ENCODE peak calls at places on chromosomes 13 and 19, in six cellular contexts. Z is uterus, I is pancreas, H is psoas muscle, M is thoracic aorta, O is left ventricle myocardium inferior. G is an unnamed sample.

GRCh38 chr19:50046649-50047503 is 21.1 kb downstream of the ZNF473 start:
- DNase-seq in I (peak; percentile 66), H (peak; percentile 65), Z (no peak), O (peak; percentile 42), M (peak; percentile 43), G (peak; percentile 63)

GRCh38 chr19:52963229-52963760 is 614 bp upstream of the ZNF816 start:
- DNase-seq in M (no peak), I (peak; percentile 61), Z (peak; percentile 20), O (peak; percentile 20), H (no peak), G (no peak)

GRCh38 chr13:64446372-64446771 is 2783.8 kb downstream of the PCDH9 start:
- DNase-seq in H (no peak), O (no peak), Z (no peak), I (no peak), M (no peak), G (no peak)

GRCh38 chr13:93450761-93451160 is 224.2 kb downstream of the GPC6 start:
- DNase-seq in H (no peak), Z (no peak), O (no peak), M (no peak), I (no peak), G (no peak)

GRCh38 chr13:99144306-99144705 is 56.3 kb upstream of the UBAC2 start:
- DNase-seq in Z (no peak), I (no peak), M (no peak), O (no peak), H (no peak), G (no peak)

GRCh38 chr13:20847298-20847697 is 55.2 kb downstream of the XPO4 start:
- DNase-seq in H (no peak), Z (no peak), M (no peak), O (no peak), I (no peak), G (no peak)

GRCh38 chr19:49362926-49363264 is 679 bp upstream of the TEAD2 start:
- DNase-seq in M (no peak), O (peak; percentile 59), I (no peak), H (peak; percentile 68), Z (peak; percentile 65), G (no peak)

GRCh38 chr13:36261011-36261410 is 36.6 kb downstream of the CCDC169 start:
- DNase-seq in Z (no peak), H (no peak), O (no peak), M (no peak), I (no peak), G (no peak)

GRCh38 chr19:19115954-19116353 is 22.3 kb downstream of the TMEM161A start:
- DNase-seq in Z (no peak), M (no peak), I (peak; percentile 71), O (no peak), H (peak; percentile 78), G (peak; percentile 19)

GRCh38 chr13:34340534-34340933 is 522.6 kb downstream of the RFC3 start:
- DNase-seq in H (no peak), Z (no peak), O (no peak), I (no peak), M (no peak), G (no peak)

DNA sequence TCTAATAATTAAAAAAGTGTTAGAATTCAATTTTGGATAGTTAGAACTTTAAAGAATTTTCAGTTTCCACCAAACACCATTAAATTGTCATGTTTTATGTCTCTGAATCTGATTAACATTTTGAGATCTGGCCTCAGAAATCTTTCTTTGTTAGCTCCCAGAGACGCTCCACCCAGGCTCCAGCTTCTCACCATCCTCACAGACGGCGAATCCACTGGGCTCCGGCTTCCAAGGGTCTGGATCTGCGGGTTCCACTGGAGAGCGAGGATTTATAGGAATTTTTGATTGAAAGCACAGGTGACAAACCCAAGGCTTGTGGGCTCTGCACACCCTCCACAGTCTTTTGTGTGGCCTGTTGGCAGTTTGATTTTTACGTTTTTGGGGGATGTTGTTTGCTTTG is 160.6 kb downstream of the URI1 start:
- DNase-seq in O (no peak), H (no peak), M (no peak), Z (no peak), I (no peak), G (no peak)
- H3K4me3 ChIP-seq in O (no peak overlapping the region), H (no peak overlapping the region), M (no peak overlapping the region), Z (no peak overlapping the region), I (no peak overlapping the region), G (no peak overlapping the region)

DNA sequence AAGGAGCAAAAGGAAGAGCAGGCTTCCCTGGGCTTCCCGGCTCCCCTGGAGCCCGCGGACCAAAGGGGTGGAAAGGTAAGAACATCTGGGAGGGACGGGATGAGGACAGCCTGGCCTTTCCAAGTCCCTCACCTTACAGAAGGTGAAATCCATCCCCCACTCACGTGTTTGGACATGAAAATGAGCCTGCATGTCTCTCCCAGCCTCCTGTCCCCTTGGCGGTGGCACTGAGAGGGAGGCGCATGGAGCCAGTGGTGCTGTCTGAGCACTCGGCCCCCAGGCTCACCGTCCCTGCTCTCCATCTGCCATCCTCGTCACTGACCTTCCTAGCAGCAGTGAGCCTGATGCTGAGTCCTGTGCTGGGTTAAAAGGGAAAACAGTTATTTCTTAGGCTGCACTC is 104.2 kb downstream of the RAB20 start:
- DNase-seq in I (no peak), O (no peak), M (no peak), H (no peak), Z (no peak), G (no peak)
- H3K27me3 ChIP-seq in I (no peaks in the 10 kb centered on the region), O (no peaks in the 10 kb centered on the region), M (no peaks in the 10 kb centered on the region), H (no peaks in the 10 kb centered on the region), Z (no peaks in the 10 kb centered on the region), G (no peaks in the 10 kb centered on the region)

DNA sequence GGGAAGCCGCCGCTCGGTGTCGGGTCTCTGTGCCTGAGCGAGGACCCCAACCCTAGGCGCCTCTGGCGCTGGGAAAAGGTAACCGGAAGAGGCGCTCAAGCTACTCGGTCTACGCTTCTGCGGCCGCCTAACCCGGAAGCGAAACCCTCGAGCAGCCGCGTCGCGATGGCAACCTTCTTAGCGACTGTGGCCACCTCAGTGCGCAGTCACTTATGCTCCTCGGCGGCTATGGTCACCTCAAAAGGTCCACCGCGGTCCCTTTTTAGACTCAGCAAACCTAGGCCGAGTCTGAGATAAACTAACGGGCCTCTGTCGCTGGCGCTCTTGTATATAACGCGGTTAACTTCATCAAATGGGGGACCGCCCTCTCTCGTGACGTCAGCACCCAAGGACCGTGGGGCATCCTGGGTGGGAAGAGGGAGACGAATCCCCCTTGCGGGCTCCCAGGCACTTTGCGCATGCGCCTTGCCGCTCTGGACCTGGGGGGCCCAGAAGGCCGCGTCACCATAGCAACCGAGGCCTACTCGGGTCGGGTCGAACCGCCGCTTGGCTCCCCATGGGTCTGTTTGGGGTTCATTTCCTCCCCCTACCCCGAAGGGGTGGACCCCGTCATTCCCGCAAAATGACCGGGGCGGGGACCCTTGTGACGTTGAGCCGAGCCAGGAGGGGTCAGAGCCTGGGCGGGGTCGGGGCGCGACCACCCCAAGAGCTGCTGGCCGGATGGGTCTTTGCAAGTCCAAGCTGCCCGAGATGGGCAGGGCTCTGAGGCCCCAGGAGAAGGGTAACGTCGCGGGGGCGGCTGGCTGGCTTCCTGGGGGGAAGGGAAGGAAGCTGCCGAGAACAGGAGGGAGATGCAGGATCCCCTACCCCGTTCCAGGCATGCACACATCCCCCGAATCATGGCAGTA is at the start of gene GTF2F1:
- DNase-seq in M (peak; percentile 82), I (peak; percentile 90), H (peak; percentile 98), O (peak; percentile 94), Z (peak; percentile 96), G (peak; percentile 95)
- H3K4me3 ChIP-seq in M (peak within 1 kb of the TSS; percentile 90), I (peak within 1 kb of the TSS; percentile 86), H (peak within 1 kb of the TSS; percentile 78), O (peak within 1 kb of the TSS; percentile 85), Z (peak within 1 kb of the TSS; percentile 80), G (peak within 1 kb of the TSS; percentile 97)

GRCh38 chr19:55212447-55212846 is 3.1 kb upstream of the PTPRH start:
- DNase-seq in M (no peak), Z (no peak), H (no peak), I (no peak), O (no peak), G (no peak)

GRCh38 chr19:55209430-55210119 is at the start of gene PTPRH:
- DNase-seq in H (no peak), Z (no peak), I (peak; percentile 71), M (no peak), O (no peak), G (no peak)

GRCh38 chr19:55216461-55217198 is 7.3 kb upstream of the PTPRH start:
- DNase-seq in I (peak; percentile 89), H (peak; percentile 87), M (peak; percentile 34), O (peak; percentile 81), Z (peak; percentile 47), G (peak; percentile 30)

GRCh38 chr19:55210120-55210493 is 806 bp upstream of the PTPRH start:
- DNase-seq in M (no peak), O (no peak), I (no peak), Z (peak; percentile 28), H (no peak), G (no peak)

DNA sequence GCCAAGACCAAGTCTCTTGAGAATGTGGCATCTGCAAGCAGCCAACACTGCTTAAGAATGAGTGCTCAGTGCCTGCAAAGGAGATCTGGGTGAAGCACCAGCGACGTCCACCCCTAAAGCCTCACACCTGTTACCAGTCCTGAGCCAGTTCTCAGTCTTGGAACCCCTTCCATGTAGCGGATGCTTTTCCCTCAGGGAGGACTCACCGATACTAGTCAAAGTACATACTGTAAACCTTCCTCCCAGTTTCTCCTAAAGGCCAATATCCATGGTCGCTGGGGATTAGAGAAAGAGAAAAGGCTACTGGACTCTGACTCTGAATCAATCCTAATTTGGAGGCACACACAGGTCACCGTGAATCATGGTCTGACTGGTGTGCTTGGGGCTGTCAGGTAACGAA is 4.2 kb upstream of the PTPRH start:
- DNase-seq in M (no peak), H (no peak), O (no peak), Z (no peak), I (no peak), G (no peak)
- H3K27me3 ChIP-seq in M (no peaks in the 10 kb centered on the region), H (peaks cover 5% of the 10 kb centered on the region), O (no peaks in the 10 kb centered on the region), Z (no peaks in the 10 kb centered on the region), I (no peaks in the 10 kb centered on the region), G (no peaks in the 10 kb centered on the region)

DNA sequence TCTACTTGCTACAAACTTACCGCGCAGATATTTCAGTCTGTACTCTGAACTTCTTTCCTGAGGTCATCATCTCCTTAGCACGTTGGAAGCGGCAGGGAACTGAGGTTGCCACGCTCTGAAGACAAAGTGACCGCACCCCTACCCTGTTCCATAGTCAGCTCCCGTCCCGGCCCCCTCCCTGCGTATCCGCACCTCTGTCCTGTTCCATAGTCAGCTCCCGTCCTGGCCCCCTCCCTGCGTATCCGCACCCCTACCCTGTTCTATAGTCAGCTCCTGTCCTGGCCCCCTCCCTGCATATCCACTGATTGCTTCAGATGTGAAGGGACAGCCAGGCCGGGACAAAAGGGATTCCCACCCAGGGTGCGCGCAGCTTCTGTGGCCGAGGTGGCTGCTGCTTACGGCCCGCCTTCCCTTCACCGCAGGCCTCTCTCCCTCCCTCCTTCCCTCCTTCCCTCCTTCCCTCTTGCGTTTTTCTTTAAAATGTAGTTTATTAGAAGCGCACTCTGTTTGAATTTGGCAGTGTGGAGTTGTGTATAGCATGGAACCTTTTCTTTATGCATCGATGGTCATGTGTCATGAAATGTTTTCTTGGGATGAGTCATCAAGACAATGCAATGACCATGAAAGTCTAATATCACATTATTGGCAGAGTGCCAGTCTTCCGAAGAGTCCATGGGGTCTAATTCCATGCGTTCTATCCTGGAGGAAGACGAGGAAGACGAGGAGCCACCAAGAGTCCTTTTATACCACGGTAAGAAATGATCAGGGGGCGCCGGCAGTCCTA is 21.9 kb upstream of the NDUFS7 start:
- DNase-seq in Z (no peak), O (no peak), M (no peak), H (no peak), I (no peak), G (no peak)
- H3K4me3 ChIP-seq in Z (peak overlapping the region; percentile 11), O (peak overlapping the region; percentile 50), M (peak overlapping the region; percentile 58), H (peak overlapping the region; percentile 44), I (no peak overlapping the region), G (no peak overlapping the region)

GRCh38 chr13:112428704-112429103 is 52.5 kb downstream of the SPACA7 start:
- DNase-seq in I (no peak), O (no peak), M (no peak), Z (no peak), H (no peak), G (no peak)

GRCh38 chr13:112424098-112424497 is 47.9 kb downstream of the SPACA7 start:
- DNase-seq in Z (no peak), O (no peak), M (no peak), H (no peak), I (no peak), G (no peak)
- H3K27me3 ChIP-seq in Z (no peaks in the 10 kb centered on the region), O (peaks cover 15% of the 10 kb centered on the region), M (no peaks in the 10 kb centered on the region), H (peaks cover 4% of the 10 kb centered on the region), I (no peaks in the 10 kb centered on the region), G (no peaks in the 10 kb centered on the region)

G was measured in CD8-positive, alpha-beta T cell.